ENCODE peak calls at places on chromosomes 13 and 19, in eight cellular contexts. E, C, V, G, O, M, A and H are unnamed samples.

GRCh38 chr13:105908581-105908980 is 626.9 kb downstream of the EFNB2 start:
- DNase-seq in C (no peak), G (no peak), M (no peak), V (no peak), A (no peak), E (no peak), O (no peak), H (no peak)

GRCh38 chr19:38433268-38433733 is at the start of gene RYR1:
- DNase-seq in A (peak), V (no peak), G (peak), C (peak), O (no peak), M (no peak), E (no peak), H (no peak)

GRCh38 chr13:44274838-44275237 is 98.8 kb upstream of the SERP2 start:
- DNase-seq in C (no peak), M (no peak), O (no peak), G (no peak), E (no peak), A (no peak), V (no peak), H (no peak)

GRCh38 chr19:19545707-19546106 is 7.6 kb downstream of the CILP2 start:
- DNase-seq in M (no peak), E (no peak), O (no peak), A (no peak), G (peak), V (no peak), C (no peak), H (no peak)

GRCh38 chr19:29532956-29533355 is 7.2 kb downstream of the VSTM2B start:
- DNase-seq in O (no peak), C (no peak), E (no peak), V (no peak), G (no peak), A (no peak), M (no peak), H (no peak)

GRCh38 chr13:74074723-74075122 is 59.5 kb downstream of the KLF12 start:
- DNase-seq in A (no peak), G (no peak), M (no peak), V (peak), C (no peak), O (no peak), E (peak), H (no peak)

GRCh38 chr13:29483211-29483610 is 112.3 kb downstream of the SLC7A1 start:
- DNase-seq in C (no peak), O (no peak), E (no peak), A (no peak), V (no peak), G (no peak), M (no peak), H (no peak)

GRCh38 chr13:107767119-107767518 is 448.2 kb downstream of the LIG4 start:
- DNase-seq in A (no peak), O (peak), E (no peak), C (no peak), M (peak), V (no peak), G (no peak), H (no peak)

GRCh38 chr19:12545267-12545666 is 6.0 kb downstream of the ZNF564 start:
- DNase-seq in O (no peak), M (no peak), A (no peak), C (no peak), E (no peak), G (no peak), V (no peak), H (no peak)

GRCh38 chr13:43331676-43332075 is 308.3 kb downstream of the DNAJC15 start:
- DNase-seq in M (no peak), O (peak), C (no peak), V (peak), G (no peak), E (no peak), A (no peak), H (no peak)

GRCh38 chr13:51666839-51667238 is 82.6 kb downstream of the WDFY2 start:
- DNase-seq in E (no peak), G (no peak), M (no peak), A (no peak), V (no peak), C (no peak), O (no peak), H (no peak)

GRCh38 chr19:31064486-31064885 is 284.8 kb downstream of the TSHZ3 start:
- DNase-seq in E (no peak), V (no peak), A (no peak), C (no peak), M (no peak), G (no peak), O (peak), H (no peak)

GRCh38 chr13:71645467-71645866 is 221.5 kb downstream of the DACH1 start:
- DNase-seq in C (no peak), E (no peak), V (no peak), G (no peak), O (no peak), M (no peak), A (no peak), H (no peak)